ENCODE peak calls at places on chromosomes 6 and 20, in four cellular contexts. U, V, X and Q are unnamed samples.

GRCh38 chr6:29011276-29011734 is 6.2 kb upstream of the ZNF311 start:
- DNase-seq in U (peak), V (peak), X (peak), Q (peak)

GRCh38 chr6:355809-356208 is 35.7 kb upstream of the IRF4 start:
- DNase-seq in U (no peak), V (no peak), X (no peak), Q (no peak)

GRCh38 chr6:88238065-88238464 is 71.9 kb upstream of the CNR1 start:
- DNase-seq in U (no peak), V (peak), X (no peak), Q (no peak)

GRCh38 chr20:57280221-57280620 is 13.8 kb upstream of the BMP7 start:
- DNase-seq in U (peak), V (no peak), X (no peak), Q (no peak)

GRCh38 chr20:10453241-10453640 is 18.1 kb downstream of the SLX4IP start:
- DNase-seq in U (no peak), V (peak), X (peak), Q (no peak)

GRCh38 chr6:132490024-132490423 is 22.9 kb downstream of the STX7 start:
- DNase-seq in U (no peak), V (no peak), X (no peak), Q (peak)

GRCh38 chr20:48828734-48829460 is 1.1 kb upstream of the PREX1 start:
- DNase-seq in U (no peak), V (no peak), X (no peak), Q (no peak)

GRCh38 chr6:108497883-108498282 is 62.8 kb upstream of the FOXO3 start:
- DNase-seq in U (peak), V (peak), X (no peak), Q (no peak)

GRCh38 chr6:593139-593906 is 63.6 kb downstream of the HUS1B start:
- DNase-seq in U (peak), V (peak), X (peak), Q (no peak)

GRCh38 chr20:61753196-61753942 is 312.3 kb downstream of the TAF4 start:
- DNase-seq in U (no peak), V (no peak), X (no peak), Q (no peak)

GRCh38 chr6:71035871-71036270 is 79.0 kb upstream of the B3GAT2 start:
- DNase-seq in U (no peak), V (no peak), X (no peak), Q (no peak)

GRCh38 chr6:129646617-129647016 is 63.4 kb downstream of the ARHGAP18 start:
- DNase-seq in U (no peak), V (no peak), X (no peak), Q (no peak)

GRCh38 chr6:121849477-121849876 is 414.0 kb downstream of the GJA1 start:
- DNase-seq in U (no peak), V (peak), X (no peak), Q (no peak)